ENCODE peak calls at places on chromosomes 12 and 14, in five cellular contexts. X is HepG2, Z is NT2/D1, O is K562, N is H1. I is an unnamed sample.

GRCh38 chr12:122852336-122853275 is 17.3 kb downstream of the HIP1R start:
- DNase-seq in O (no peak), Z (no peak), X (no peak), N (no peak), I (no peak)

GRCh38 chr12:57456145-57456700 is 1.1 kb downstream of the INHBE start:
- DNase-seq in Z (peak; percentile 58), O (peak; percentile 47), N (no peak), X (peak; percentile 77), I (no peak)

GRCh38 chr12:94147991-94148840 is at the start of gene PLXNC1:
- DNase-seq in Z (no peak), N (no peak), X (no peak), O (no peak), I (no peak)

GRCh38 chr14:58898655-58899316 is 261.0 kb downstream of the DACT1 start:
- DNase-seq in X (no peak), Z (no peak), N (no peak), O (no peak), I (no peak)

GRCh38 chr12:122422769-122423257 is 344 bp upstream of the CLIP1 start:
- DNase-seq in X (peak; percentile 49), Z (no peak), O (no peak), N (no peak), I (no peak)

GRCh38 chr12:42266579-42267230 is 28.7 kb upstream of the YAF2 start:
- DNase-seq in O (no peak), N (no peak), Z (no peak), X (no peak), I (no peak)

GRCh38 chr12:34393821-34394150 is 371.5 kb downstream of the ALG10 start:
- DNase-seq in Z (no peak), N (no peak), X (no peak), O (no peak), I (no peak)

GRCh38 chr14:22955702-22956575 is 951 bp downstream of the HAUS4 start:
- DNase-seq in O (no peak), X (peak; percentile 48), Z (no peak), N (no peak), I (no peak)

GRCh38 chr14:103548463-103549351 is 13.8 kb downstream of the BAG5 start:
- DNase-seq in X (no peak), O (no peak), N (no peak), Z (no peak), I (no peak)

GRCh38 chr12:114409796-114410520 is 4.0 kb upstream of the TBX5 start:
- DNase-seq in O (no peak), Z (no peak), X (no peak), N (no peak), I (no peak)

GRCh38 chr12:79547735-79548347 is 142.9 kb downstream of the PAWR start:
- DNase-seq in N (peak; percentile 46), X (peak; percentile 91), O (peak; percentile 11), Z (peak; percentile 61), I (peak; percentile 9)

GRCh38 chr12:79549531-79550271 is 141.1 kb downstream of the PAWR start:
- DNase-seq in N (no peak), X (peak; percentile 96), Z (no peak), O (no peak), I (no peak)

GRCh38 chr12:79546461-79547043 is 144.2 kb downstream of the PAWR start:
- DNase-seq in N (no peak), O (no peak), X (no peak), Z (no peak), I (no peak)

GRCh38 chr12:79548525-79548924 is 142.2 kb downstream of the PAWR start:
- DNase-seq in N (no peak), Z (no peak), X (no peak), O (no peak), I (no peak)

GRCh38 chr12:79547044-79547734 is 143.6 kb downstream of the PAWR start:
- DNase-seq in N (peak; percentile 86), O (no peak), Z (peak; percentile 88), X (peak; percentile 93), I (no peak)
- TF ChIP-seq ZNF274 in N (no peak), O (no peak), Z (no peak), X (no peak), I (no peak)

DNA sequence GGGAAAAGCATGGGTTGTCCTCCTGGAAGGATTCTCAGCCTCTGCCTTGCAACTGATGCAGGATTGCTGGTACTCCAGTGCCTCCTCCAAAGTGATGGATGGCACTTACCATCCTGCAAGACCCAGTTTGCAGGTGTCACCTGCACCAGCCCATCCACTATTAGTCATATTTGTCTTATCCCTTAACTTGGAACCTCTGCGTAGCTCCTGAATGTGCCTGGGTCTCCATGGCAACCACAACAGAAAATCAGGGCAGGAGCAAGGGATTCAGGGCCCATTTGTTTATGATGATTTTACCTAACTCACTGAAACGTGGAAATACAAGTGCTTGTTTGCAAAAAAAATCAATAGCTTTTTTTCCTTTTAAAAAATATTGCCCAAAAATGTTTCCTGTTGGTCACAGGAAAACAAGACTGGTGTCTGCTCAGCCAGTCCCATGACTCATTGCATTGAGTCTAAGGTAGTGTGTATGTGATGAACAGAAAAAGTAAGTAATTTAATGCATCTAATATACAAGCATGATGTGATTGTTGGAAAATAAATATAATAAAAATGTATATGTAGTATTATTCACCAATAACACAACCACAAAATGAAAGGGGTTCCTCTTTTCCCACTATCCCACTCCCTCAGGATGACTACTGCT is 1196.3 kb upstream of the TMEM132C start:
- DNase-seq in X (no peak), Z (no peak), N (no peak), O (no peak), I (no peak)
- TF ChIP-seq ZNF274 in X (no peak), Z (no peak), N (no peak), O (no peak), I (no peak)

GRCh38 chr12:46918631-46919030 is 92.8 kb upstream of the SLC38A4 start:
- DNase-seq in O (no peak), X (no peak), Z (no peak), N (no peak), I (no peak)
- TF ChIP-seq ZNF274 in O (no peak), X (no peak), Z (no peak), N (no peak), I (no peak)

DNA sequence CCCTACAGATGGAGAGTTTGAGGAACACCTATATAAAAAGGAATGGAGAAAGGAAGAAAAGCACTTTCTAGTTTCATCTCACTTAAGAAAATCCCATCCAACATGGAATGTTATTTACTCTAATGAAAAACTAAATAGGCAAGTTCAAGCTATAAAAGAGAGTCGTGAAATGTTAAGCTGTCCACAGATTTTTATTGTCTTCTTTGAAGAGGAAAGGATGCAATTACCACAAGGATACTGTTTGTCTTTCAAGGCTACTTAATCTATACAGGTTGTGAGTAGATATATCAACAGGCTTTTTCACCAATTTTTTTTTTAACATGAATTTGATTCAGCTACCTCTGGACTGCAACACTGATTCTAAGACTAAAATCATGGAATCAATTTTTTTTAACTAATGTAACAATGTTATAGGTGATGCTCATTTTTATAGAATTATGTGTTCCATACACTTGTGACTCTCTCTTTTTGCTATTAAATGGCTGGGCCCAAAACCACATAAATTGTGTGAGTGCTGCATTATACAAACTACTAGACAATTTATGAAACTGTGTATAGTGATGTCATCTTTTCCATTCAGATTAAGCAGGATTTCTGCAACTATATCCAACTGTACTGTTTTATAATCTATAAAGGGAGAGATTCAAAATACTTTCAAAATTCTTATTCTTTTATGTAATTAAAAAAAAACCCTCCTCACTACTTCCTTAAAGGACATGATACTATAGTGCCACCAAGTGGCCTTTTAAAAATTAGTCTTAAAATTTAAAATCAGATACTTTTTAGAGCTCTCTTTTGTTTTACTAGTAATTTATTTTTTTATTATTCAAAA is 26.7 kb upstream of the BMAL2 start:
- DNase-seq in Z (peak; percentile 35), N (no peak), X (peak; percentile 28), O (no peak), I (no peak)
- TF ChIP-seq ZNF274 in Z (no peak), N (no peak), X (no peak), O (no peak), I (no peak)

GRCh38 chr14:100965296-100965695 is 61.8 kb upstream of the RTL1 start:
- DNase-seq in O (no peak), Z (no peak), X (no peak), N (no peak), I (no peak)
- TF ChIP-seq ZNF274 in O (no peak), Z (no peak), X (no peak), N (no peak), I (no peak)

GRCh38 chr12:14399871-14400270 is 34.4 kb downstream of the ATF7IP start:
- DNase-seq in X (no peak), O (no peak), N (no peak), Z (no peak), I (no peak)
- TF ChIP-seq ZNF274 in X (no peak), O (no peak), N (no peak), Z (no peak), I (no peak)

GRCh38 chr12:67760586-67761275 is 112.2 kb downstream of the DYRK2 start:
- DNase-seq in X (no peak), O (no peak), Z (no peak), N (no peak), I (no peak)
- TF ChIP-seq ZNF274 in X (no peak), O (no peak), Z (no peak), N (no peak), I (no peak)

DNA sequence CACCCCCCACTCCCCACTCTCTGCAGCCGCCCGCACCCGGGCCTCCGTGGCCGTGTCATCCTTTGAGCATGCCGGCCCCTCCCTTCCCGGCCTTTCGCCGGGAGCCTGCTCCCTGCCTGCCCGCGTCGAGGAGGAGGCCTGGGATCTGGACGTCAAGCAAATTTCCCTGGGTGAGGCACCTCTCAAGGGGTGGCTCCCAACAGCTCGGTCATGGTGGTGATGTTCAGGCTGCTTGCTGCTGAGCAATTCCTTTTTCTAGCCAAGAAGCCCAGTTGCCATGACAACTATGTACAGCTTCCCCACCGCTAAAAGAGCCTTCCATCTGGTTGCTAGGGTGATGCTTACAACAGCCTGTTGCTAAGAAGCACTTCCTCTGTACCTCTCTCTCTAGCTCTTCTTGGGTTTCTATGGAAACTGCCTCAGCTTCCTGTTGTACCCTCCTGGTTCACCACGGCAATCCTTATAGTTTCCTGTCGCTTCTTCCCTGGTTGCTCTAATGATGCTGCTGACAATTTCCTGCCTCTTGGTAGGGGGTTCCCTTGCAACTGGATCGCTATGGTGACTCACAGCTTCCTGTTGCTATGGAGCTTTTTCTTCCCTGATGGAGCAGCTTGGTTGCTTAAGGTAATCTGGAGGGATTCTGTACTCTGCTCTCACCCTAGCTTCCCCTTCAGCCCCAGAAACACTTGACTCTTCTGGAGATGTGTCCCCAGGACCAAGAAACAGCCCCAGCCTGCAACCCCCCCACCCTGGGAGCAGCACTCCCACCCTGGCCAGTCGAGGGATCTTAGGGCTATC is 11.0 kb downstream of the ZNF219 start:
- DNase-seq in O (no peak), N (no peak), X (no peak), Z (no peak), I (no peak)
- TF ChIP-seq ZNF274 in O (no peak), N (no peak), X (no peak), Z (no peak), I (no peak)